ENCODE peak calls at places on chromosomes 3 and 15, in four cellular contexts. Y is right lobe of liver, B is HCT116, Z is heart left ventricle. T is an unnamed sample.

GRCh38 chr3:185645596-185646381 is 59.7 kb downstream of the SENP2 start:
- DNase-seq in Y (no peak), B (no peak), Z (no peak), T (no peak)

GRCh38 chr3:128698211-128699011 is 27.6 kb upstream of the RAB7A start:
- DNase-seq in Y (peak), B (no peak), Z (peak), T (no peak)

GRCh38 chr3:69353492-69353891 is 32.4 kb downstream of the FRMD4B start:
- DNase-seq in Y (peak), B (no peak), Z (no peak), T (no peak)

GRCh38 chr3:129343643-129344360 is 65.1 kb downstream of the HMCES start:
- DNase-seq in Y (no peak), B (peak), Z (no peak), T (no peak)

GRCh38 chr15:41969851-41970431 is 2.4 kb downstream of the EHD4 start:
- DNase-seq in Y (peak), B (no peak), Z (no peak), T (no peak)

GRCh38 chr15:29944925-29945324 is 122.7 kb upstream of the TJP1 start:
- DNase-seq in Y (no peak), B (no peak), Z (no peak), T (no peak)

GRCh38 chr3:94716326-94717018 is 653.6 kb downstream of the NSUN3 start:
- DNase-seq in Y (peak), B (no peak), Z (no peak), T (no peak)

GRCh38 chr3:14719006-14719405 is 44.1 kb downstream of the C3orf20 start:
- DNase-seq in Y (no peak), B (no peak), Z (no peak), T (no peak)

GRCh38 chr15:101567089-101567488 is 77.6 kb upstream of the PCSK6 start:
- DNase-seq in Y (no peak), B (no peak), Z (no peak), T (no peak)

GRCh38 chr15:99006904-99007495 is 592 bp downstream of the PGPEP1L start:
- DNase-seq in Y (no peak), B (no peak), Z (no peak), T (peak)

GRCh38 chr3:157700405-157700804 is 197.2 kb upstream of the VEPH1 start:
- DNase-seq in Y (no peak), B (peak), Z (no peak), T (no peak)

GRCh38 chr3:172370434-172370833 is 77.8 kb downstream of the GHSR start:
- DNase-seq in Y (no peak), B (no peak), Z (no peak), T (no peak)

GRCh38 chr15:67803996-67804843 is 21.1 kb upstream of the SKOR1 start:
- DNase-seq in Y (no peak), B (no peak), Z (no peak), T (no peak)

GRCh38 chr3:63232764-63233396 is 45.2 kb upstream of the SYNPR start:
- DNase-seq in Y (no peak), B (no peak), Z (no peak), T (no peak)

GRCh38 chr3:177069514-177070329 is 127.6 kb downstream of the TBL1XR1 start:
- DNase-seq in Y (no peak), B (no peak), Z (no peak), T (no peak)

GRCh38 chr15:43204016-43204901 is 16.6 kb downstream of the EPB42 start:
- DNase-seq in Y (no peak), B (peak), Z (no peak), T (peak)

GRCh38 chr3:2343031-2343682 is 244.5 kb downstream of the CNTN4 start:
- DNase-seq in Y (no peak), B (no peak), Z (no peak), T (no peak)

GRCh38 chr15:47513496-47513895 is 203.8 kb upstream of the SEMA6D start:
- DNase-seq in Y (no peak), B (no peak), Z (no peak), T (peak)

GRCh38 chr15:40044717-40045571 is 6.0 kb upstream of the SRP14 start:
- DNase-seq in Y (peak), B (peak), Z (peak), T (peak)

GRCh38 chr3:110062711-110063110 is 725.4 kb upstream of the DPPA4 start:
- DNase-seq in Y (no peak), B (no peak), Z (no peak), T (no peak)

GRCh38 chr3:46527239-46527638 is 29.5 kb downstream of the RTP3 start:
- DNase-seq in Y (no peak), B (no peak), Z (no peak), T (peak)

GRCh38 chr3:58973796-58974195 is 76.0 kb downstream of the CFAP20DC start:
- DNase-seq in Y (no peak), B (no peak), Z (no peak), T (no peak)

DNA sequence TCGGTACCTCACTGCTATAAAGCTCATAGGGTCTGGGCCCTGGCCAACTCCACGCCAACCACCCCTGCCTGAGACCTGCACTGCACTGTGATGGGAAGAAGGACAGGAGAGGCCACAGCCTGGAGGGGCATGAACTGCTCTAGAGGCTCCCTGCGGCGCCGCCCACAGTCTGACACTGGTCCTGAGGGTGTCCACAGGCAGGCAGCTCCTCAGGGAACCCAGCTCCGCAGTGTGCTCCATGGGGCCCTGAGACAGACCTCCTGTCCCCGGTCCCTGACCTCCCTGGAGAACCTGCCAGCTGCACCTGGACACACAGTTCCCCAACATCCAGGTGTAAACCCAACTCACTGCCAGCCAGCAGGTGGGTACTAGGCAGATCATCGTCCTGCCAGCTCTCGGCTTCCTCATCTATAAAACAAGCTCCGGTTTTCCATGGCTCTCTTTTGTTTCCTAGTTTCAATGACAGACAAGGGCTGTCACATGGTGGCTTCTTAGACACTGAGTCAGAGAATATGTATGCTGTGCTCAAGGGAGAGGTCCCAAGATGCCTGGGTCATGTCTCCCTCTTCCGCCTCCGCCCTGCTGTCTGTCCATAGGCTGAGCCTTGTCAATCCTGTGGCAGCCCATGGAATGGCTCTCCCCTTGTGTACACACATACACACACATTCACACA is 5.1 kb upstream of the HAPLN3 start:
- DNase-seq in Y (no peak), B (no peak), Z (no peak), T (no peak)
- TF ChIP-seq POLR2A in Y (no peak), B (no peak), Z (no peak), T (no peak)

GRCh38 chr15:31266712-31267111 is 59.9 kb upstream of the KLF13 start:
- DNase-seq in Y (peak), B (no peak), Z (no peak), T (peak)

GRCh38 chr15:31268911-31269784 is 57.5 kb upstream of the KLF13 start:
- DNase-seq in Y (peak), B (no peak), Z (no peak), T (peak)

GRCh38 chr15:31269961-31270575 is 56.6 kb upstream of the KLF13 start:
- DNase-seq in Y (no peak), B (no peak), Z (no peak), T (peak)

GRCh38 chr15:31267161-31268107 is 59.2 kb upstream of the KLF13 start:
- DNase-seq in Y (peak), B (no peak), Z (no peak), T (peak)

DNA sequence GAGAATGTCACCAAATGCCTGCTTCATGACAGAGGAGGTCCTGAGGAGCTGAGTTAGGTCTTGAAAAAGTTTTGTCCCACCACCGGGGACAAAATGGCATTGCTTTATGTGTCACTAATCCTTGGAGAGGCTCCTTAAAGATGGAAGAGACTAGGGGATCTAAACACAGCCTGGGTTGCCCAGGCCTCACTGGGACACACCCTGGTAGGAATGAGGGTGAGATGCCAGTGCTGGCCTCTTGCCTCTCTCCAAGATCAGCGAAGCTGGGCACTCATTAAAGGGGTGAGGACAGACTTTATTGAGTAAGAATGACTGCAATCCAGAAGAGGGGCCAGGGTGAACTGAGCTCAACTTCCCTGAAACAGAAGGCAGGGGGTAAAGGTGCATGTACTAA is 58.5 kb upstream of the KLF13 start:
- DNase-seq in Y (peak), B (no peak), Z (no peak), T (peak)
- H3K27ac ChIP-seq in Y (no peak), B (no peak), Z (no peak), T (no peak)

GRCh38 chr3:101217458-101217849 is 102.9 kb downstream of the IMPG2 start:
- DNase-seq in Y (no peak), B (no peak), Z (no peak), T (no peak)
- TF ChIP-seq POLR2A in Y (no peak), B (no peak), Z (no peak), T (no peak)

DNA sequence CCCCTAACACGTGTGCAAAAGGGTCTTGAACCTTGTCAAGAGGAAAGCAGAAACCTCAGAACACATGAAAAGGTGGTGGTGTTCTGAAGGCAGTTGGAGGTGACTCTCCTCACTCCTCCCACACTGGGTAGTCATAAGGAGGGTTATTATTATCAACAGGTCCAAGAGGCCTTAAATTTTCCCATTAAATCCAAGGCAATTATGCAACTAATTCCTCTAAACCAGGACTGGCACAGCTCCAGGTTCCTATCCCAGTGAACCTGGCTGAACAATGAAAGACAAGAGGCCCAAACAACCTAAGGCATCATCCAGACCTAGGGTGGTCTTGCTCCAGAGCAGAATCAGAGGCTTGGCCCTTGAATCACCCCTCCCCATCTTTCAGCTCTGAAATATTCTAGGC is 15.0 kb downstream of the MYLK start:
- DNase-seq in Y (no peak), B (no peak), Z (no peak), T (no peak)
- H3K27ac ChIP-seq in Y (no peak), B (no peak), Z (no peak), T (no peak)

DNA sequence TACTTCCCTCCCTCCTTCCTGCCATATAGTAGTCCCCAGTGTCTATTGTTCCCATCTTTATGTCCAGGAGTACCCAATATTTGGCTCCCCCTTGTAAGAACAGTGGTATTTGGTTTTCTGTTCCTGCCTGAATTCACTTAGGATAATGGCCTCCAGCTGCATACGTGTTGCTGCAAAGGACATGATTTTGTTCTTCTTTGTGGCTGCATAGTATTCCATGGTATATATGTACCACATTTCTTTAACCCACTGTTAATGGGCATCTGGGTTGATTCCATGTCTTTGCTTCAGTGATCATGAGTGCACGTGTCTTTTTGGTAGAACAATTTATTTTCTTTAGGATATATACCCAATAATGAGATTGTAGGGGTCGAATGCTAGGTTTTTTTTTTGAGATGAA is 19.3 kb downstream of the SPRED1 start:
- DNase-seq in Y (no peak), B (no peak), Z (no peak), T (no peak)
- TF ChIP-seq POLR2A in Y (no peak), B (no peak), Z (no peak), T (no peak)

GRCh38 chr3:161265916-161266571 is 44.9 kb downstream of the NMD3 start:
- DNase-seq in Y (no peak), B (no peak), Z (no peak), T (no peak)
- H3K27ac ChIP-seq in Y (no peak), B (no peak), Z (no peak), T (no peak)

GRCh38 chr3:148991219-148992026 is at the start of gene GYG1:
- DNase-seq in Y (peak), B (peak), Z (peak), T (peak)
- TF ChIP-seq POLR2A in Y (peak), B (peak), Z (peak), T (peak)